ENCODE peak calls at places on chromosomes 5 and 9, in seven cellular contexts. One of them, this sample, is unnamed.

GRCh38 chr9:128420651-128421473 is at the start of gene CERCAM:
- DNase-seq in breast epithelium: no peak
- DNase-seq in heart left ventricle: peak
- DNase-seq in lung: peak
- DNase-seq in type B pancreatic cell: peak
- DNase-seq in PC-3: peak
- DNase-seq in fibroblast of mammary gland: peak
- DNase-seq in this sample: no peak

GRCh38 chr9:107336718-107337360 is 53.8 kb downstream of the RAD23B start:
- DNase-seq in breast epithelium: peak
- DNase-seq in fibroblast of mammary gland: peak
- DNase-seq in type B pancreatic cell: no peak
- DNase-seq in PC-3: peak
- DNase-seq in heart left ventricle: no peak
- DNase-seq in lung: no peak
- DNase-seq in this sample: no peak

GRCh38 chr5:16304846-16305245 is 125.3 kb upstream of the MARCHF11 start:
- DNase-seq in PC-3: no peak
- DNase-seq in breast epithelium: no peak
- DNase-seq in heart left ventricle: no peak
- DNase-seq in lung: no peak
- DNase-seq in type B pancreatic cell: no peak
- DNase-seq in fibroblast of mammary gland: peak
- DNase-seq in this sample: no peak

GRCh38 chr5:112491257-112491656 is 72.2 kb upstream of the EPB41L4A start:
- DNase-seq in type B pancreatic cell: no peak
- DNase-seq in breast epithelium: no peak
- DNase-seq in PC-3: peak
- DNase-seq in fibroblast of mammary gland: peak
- DNase-seq in lung: no peak
- DNase-seq in heart left ventricle: no peak
- DNase-seq in this sample: no peak

GRCh38 chr5:154813736-154814135 is 36.7 kb downstream of the FAXDC2 start:
- DNase-seq in PC-3: no peak
- DNase-seq in type B pancreatic cell: no peak
- DNase-seq in fibroblast of mammary gland: no peak
- DNase-seq in heart left ventricle: no peak
- DNase-seq in breast epithelium: no peak
- DNase-seq in lung: no peak
- DNase-seq in this sample: no peak

GRCh38 chr5:65334077-65334476 is 147.6 kb downstream of the ADAMTS6 start:
- DNase-seq in breast epithelium: no peak
- DNase-seq in type B pancreatic cell: no peak
- DNase-seq in heart left ventricle: no peak
- DNase-seq in PC-3: no peak
- DNase-seq in fibroblast of mammary gland: no peak
- DNase-seq in lung: peak
- DNase-seq in this sample: no peak

GRCh38 chr5:95712347-95712958 is 18.7 kb upstream of the RHOBTB3 start:
- DNase-seq in heart left ventricle: no peak
- DNase-seq in lung: peak
- DNase-seq in breast epithelium: no peak
- DNase-seq in type B pancreatic cell: no peak
- DNase-seq in PC-3: peak
- DNase-seq in fibroblast of mammary gland: peak
- DNase-seq in this sample: no peak

GRCh38 chr5:147809830-147810666 is 21.4 kb downstream of the SPINK1 start:
- DNase-seq in PC-3: peak
- DNase-seq in lung: no peak
- DNase-seq in fibroblast of mammary gland: no peak
- DNase-seq in breast epithelium: no peak
- DNase-seq in heart left ventricle: no peak
- DNase-seq in type B pancreatic cell: no peak
- DNase-seq in this sample: no peak

GRCh38 chr5:15383469-15383868 is 116.5 kb upstream of the FBXL7 start:
- DNase-seq in breast epithelium: no peak
- DNase-seq in heart left ventricle: no peak
- DNase-seq in lung: no peak
- DNase-seq in PC-3: peak
- DNase-seq in type B pancreatic cell: no peak
- DNase-seq in fibroblast of mammary gland: peak
- DNase-seq in this sample: no peak

GRCh38 chr5:89190515-89191265 is 307.7 kb upstream of the MEF2C start:
- DNase-seq in fibroblast of mammary gland: no peak
- DNase-seq in PC-3: no peak
- DNase-seq in breast epithelium: no peak
- DNase-seq in type B pancreatic cell: no peak
- DNase-seq in heart left ventricle: no peak
- DNase-seq in lung: no peak
- DNase-seq in this sample: no peak

GRCh38 chr9:85508616-85509015 is 233.1 kb downstream of the AGTPBP1 start:
- DNase-seq in breast epithelium: no peak
- DNase-seq in fibroblast of mammary gland: no peak
- DNase-seq in heart left ventricle: no peak
- DNase-seq in lung: no peak
- DNase-seq in type B pancreatic cell: no peak
- DNase-seq in PC-3: no peak
- DNase-seq in this sample: no peak
- TF ChIP-seq CTCF in breast epithelium: no peak
- TF ChIP-seq CTCF in fibroblast of mammary gland: peak
- TF ChIP-seq CTCF in heart left ventricle: no peak
- TF ChIP-seq CTCF in lung: no peak
- TF ChIP-seq CTCF in type B pancreatic cell: no peak
- TF ChIP-seq CTCF in PC-3: peak
- TF ChIP-seq CTCF in this sample: peak

GRCh38 chr9:91764661-91765060 is 185.4 kb downstream of the ROR2 start:
- DNase-seq in breast epithelium: no peak
- DNase-seq in fibroblast of mammary gland: no peak
- DNase-seq in lung: no peak
- DNase-seq in PC-3: no peak
- DNase-seq in heart left ventricle: no peak
- DNase-seq in type B pancreatic cell: no peak
- DNase-seq in this sample: no peak
- TF ChIP-seq CTCF in breast epithelium: no peak
- TF ChIP-seq CTCF in fibroblast of mammary gland: no peak
- TF ChIP-seq CTCF in lung: no peak
- TF ChIP-seq CTCF in PC-3: no peak
- TF ChIP-seq CTCF in heart left ventricle: no peak
- TF ChIP-seq CTCF in type B pancreatic cell: no peak
- TF ChIP-seq CTCF in this sample: no peak

GRCh38 chr9:28951945-28952344 is 1378.7 kb upstream of the C9orf72 start:
- DNase-seq in breast epithelium: no peak
- DNase-seq in fibroblast of mammary gland: peak
- DNase-seq in PC-3: peak
- DNase-seq in type B pancreatic cell: no peak
- DNase-seq in lung: no peak
- DNase-seq in heart left ventricle: no peak
- DNase-seq in this sample: no peak
- TF ChIP-seq CTCF in breast epithelium: no peak
- TF ChIP-seq CTCF in fibroblast of mammary gland: peak
- TF ChIP-seq CTCF in PC-3: peak
- TF ChIP-seq CTCF in type B pancreatic cell: no peak
- TF ChIP-seq CTCF in lung: no peak
- TF ChIP-seq CTCF in heart left ventricle: no peak
- TF ChIP-seq CTCF in this sample: peak

DNA sequence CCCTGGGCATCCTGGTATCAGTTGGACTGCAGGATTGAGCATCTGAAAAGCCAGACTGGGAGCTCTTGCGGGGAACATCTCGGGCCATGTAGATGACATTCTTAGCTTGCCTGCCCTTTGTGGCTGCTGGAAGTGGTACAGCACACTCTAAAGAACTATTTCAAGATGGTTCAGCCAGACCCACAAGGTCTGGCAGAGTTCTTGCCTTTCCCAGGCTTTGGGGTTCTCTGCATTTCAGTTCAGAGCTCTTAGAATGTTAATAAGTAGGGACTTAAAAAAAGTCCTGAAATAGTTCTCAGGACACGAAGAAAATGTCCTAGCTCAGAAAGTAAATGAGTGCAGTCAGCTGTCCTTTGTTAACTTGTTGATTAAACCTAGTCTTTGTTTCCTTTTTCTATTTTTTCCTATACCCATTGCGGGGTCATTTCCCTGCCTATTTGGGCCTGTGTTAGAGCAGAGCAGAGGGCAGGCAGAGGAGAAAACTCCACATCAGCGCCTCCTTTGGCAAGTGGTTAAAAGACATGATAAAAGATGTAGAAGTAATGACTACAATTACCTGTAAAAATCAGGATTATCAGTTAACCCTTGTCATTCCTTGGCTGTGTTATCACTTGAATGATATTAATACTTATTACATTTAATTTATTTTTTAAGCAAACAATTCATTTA is 291.5 kb downstream of the ZSWIM6 start:
- DNase-seq in breast epithelium: no peak
- DNase-seq in fibroblast of mammary gland: no peak
- DNase-seq in heart left ventricle: no peak
- DNase-seq in PC-3: no peak
- DNase-seq in lung: no peak
- DNase-seq in type B pancreatic cell: no peak
- DNase-seq in this sample: no peak
- TF ChIP-seq CTCF in breast epithelium: no peak
- TF ChIP-seq CTCF in fibroblast of mammary gland: peak
- TF ChIP-seq CTCF in heart left ventricle: no peak
- TF ChIP-seq CTCF in PC-3: no peak
- TF ChIP-seq CTCF in lung: no peak
- TF ChIP-seq CTCF in type B pancreatic cell: peak
- TF ChIP-seq CTCF in this sample: peak